ENCODE peak calls at places on chromosome 1, in six cellular contexts. One of them, this sample, is unnamed.

GRCh38 chr1:208595745-208596144 is 351.6 kb upstream of the PLXNA2 start:
- DNase-seq in left colon: no peak
- DNase-seq in T1000: no peak
- DNase-seq in left kidney: no peak
- DNase-seq in activated T-helper 1 cell treated with anti-CD3 and anti-CD28 coated beads, Interleukin-12 subunit alpha, Interleukin-12 subunit beta, Interleukin-2, Interleukin-4 antibody, amounts not matched to agents 30 ng/mL and 10 ng/mL and 1 ng/mL, durations not matched to agents 14 hours and 24 hours and 36 hours: no peak
- DNase-seq in ACHN: peak; percentile 6
- DNase-seq in this sample: no peak

GRCh38 chr1:202086579-202087350 is 36.0 kb upstream of the GPR37L1 start:
- DNase-seq in left colon: peak; percentile 80
- DNase-seq in T1000: no peak
- DNase-seq in left kidney: no peak
- DNase-seq in activated T-helper 1 cell treated with anti-CD3 and anti-CD28 coated beads, Interleukin-12 subunit alpha, Interleukin-12 subunit beta, Interleukin-2, Interleukin-4 antibody, amounts not matched to agents 30 ng/mL and 10 ng/mL and 1 ng/mL, durations not matched to agents 14 hours and 24 hours and 36 hours: no peak
- DNase-seq in ACHN: no peak
- DNase-seq in this sample: no peak

GRCh38 chr1:9591669-9592509 is 3.2 kb downstream of the TMEM201 start:
- DNase-seq in left colon: no peak
- DNase-seq in T1000: no peak
- DNase-seq in left kidney: no peak
- DNase-seq in activated T-helper 1 cell treated with anti-CD3 and anti-CD28 coated beads, Interleukin-12 subunit alpha, Interleukin-12 subunit beta, Interleukin-2, Interleukin-4 antibody, amounts not matched to agents 30 ng/mL and 10 ng/mL and 1 ng/mL, durations not matched to agents 14 hours and 24 hours and 36 hours: no peak
- DNase-seq in ACHN: no peak
- DNase-seq in this sample: peak; percentile 74

GRCh38 chr1:14521602-14522001 is 76.9 kb upstream of the KAZN start:
- DNase-seq in left colon: no peak
- DNase-seq in T1000: no peak
- DNase-seq in left kidney: no peak
- DNase-seq in activated T-helper 1 cell treated with anti-CD3 and anti-CD28 coated beads, Interleukin-12 subunit alpha, Interleukin-12 subunit beta, Interleukin-2, Interleukin-4 antibody, amounts not matched to agents 30 ng/mL and 10 ng/mL and 1 ng/mL, durations not matched to agents 14 hours and 24 hours and 36 hours: no peak
- DNase-seq in ACHN: no peak
- DNase-seq in this sample: no peak

GRCh38 chr1:50279622-50280320 is 143.5 kb downstream of the DMRTA2 start:
- DNase-seq in left colon: peak; percentile 32
- DNase-seq in T1000: peak; percentile 14
- DNase-seq in left kidney: peak; percentile 92
- DNase-seq in activated T-helper 1 cell treated with anti-CD3 and anti-CD28 coated beads, Interleukin-12 subunit alpha, Interleukin-12 subunit beta, Interleukin-2, Interleukin-4 antibody, amounts not matched to agents 30 ng/mL and 10 ng/mL and 1 ng/mL, durations not matched to agents 14 hours and 24 hours and 36 hours: no peak
- DNase-seq in ACHN: peak; percentile 13
- DNase-seq in this sample: no peak

GRCh38 chr1:25700124-25700523 is 83.5 kb downstream of the MAN1C1 start:
- DNase-seq in left colon: no peak
- DNase-seq in T1000: no peak
- DNase-seq in left kidney: no peak
- DNase-seq in activated T-helper 1 cell treated with anti-CD3 and anti-CD28 coated beads, Interleukin-12 subunit alpha, Interleukin-12 subunit beta, Interleukin-2, Interleukin-4 antibody, amounts not matched to agents 30 ng/mL and 10 ng/mL and 1 ng/mL, durations not matched to agents 14 hours and 24 hours and 36 hours: no peak
- DNase-seq in ACHN: no peak
- DNase-seq in this sample: no peak

GRCh38 chr1:17001760-17002523 is 9.8 kb downstream of the ATP13A2 start:
- DNase-seq in left colon: no peak
- DNase-seq in T1000: no peak
- DNase-seq in left kidney: no peak
- DNase-seq in activated T-helper 1 cell treated with anti-CD3 and anti-CD28 coated beads, Interleukin-12 subunit alpha, Interleukin-12 subunit beta, Interleukin-2, Interleukin-4 antibody, amounts not matched to agents 30 ng/mL and 10 ng/mL and 1 ng/mL, durations not matched to agents 14 hours and 24 hours and 36 hours: no peak
- DNase-seq in ACHN: no peak
- DNase-seq in this sample: peak; percentile 21

GRCh38 chr1:167984886-167985489 is 48.1 kb upstream of the MPC2 start:
- DNase-seq in left colon: no peak
- DNase-seq in T1000: no peak
- DNase-seq in left kidney: no peak
- DNase-seq in activated T-helper 1 cell treated with anti-CD3 and anti-CD28 coated beads, Interleukin-12 subunit alpha, Interleukin-12 subunit beta, Interleukin-2, Interleukin-4 antibody, amounts not matched to agents 30 ng/mL and 10 ng/mL and 1 ng/mL, durations not matched to agents 14 hours and 24 hours and 36 hours: no peak
- DNase-seq in ACHN: no peak
- DNase-seq in this sample: no peak

GRCh38 chr1:214525535-214526019 is 25.8 kb downstream of the PTPN14 start:
- DNase-seq in left colon: no peak
- DNase-seq in T1000: peak; percentile 39
- DNase-seq in left kidney: peak; percentile 61
- DNase-seq in activated T-helper 1 cell treated with anti-CD3 and anti-CD28 coated beads, Interleukin-12 subunit alpha, Interleukin-12 subunit beta, Interleukin-2, Interleukin-4 antibody, amounts not matched to agents 30 ng/mL and 10 ng/mL and 1 ng/mL, durations not matched to agents 14 hours and 24 hours and 36 hours: no peak
- DNase-seq in ACHN: peak; percentile 33
- DNase-seq in this sample: no peak

This sample was measured in SK-N-SH.